ENCODE peak calls at places on chromosome 7, in five cellular contexts. Q, P, L, K and F are unnamed samples.

GRCh38 chr7:149620961-149621360 is 123.4 kb upstream of the ZNF746 start:
- DNase-seq in Q (no peak), P (no peak), L (no peak), K (no peak), F (no peak)

GRCh38 chr7:113812881-113813280 is 105.9 kb downstream of the PPP1R3A start:
- DNase-seq in Q (peak), P (no peak), L (peak), K (no peak), F (no peak)

GRCh38 chr7:100013328-100013676 is 2.1 kb upstream of the ZKSCAN1 start:
- DNase-seq in Q (no peak), P (no peak), L (no peak), K (no peak), F (no peak)

GRCh38 chr7:71278301-71278700 is 146.4 kb downstream of the GALNT17 start:
- DNase-seq in Q (peak), P (no peak), L (no peak), K (no peak), F (no peak)

GRCh38 chr7:70484255-70484654 is 647.7 kb upstream of the GALNT17 start:
- DNase-seq in Q (no peak), P (no peak), L (no peak), K (no peak), F (no peak)

GRCh38 chr7:139328375-139328774 is 12.8 kb upstream of the FMC1 start:
- DNase-seq in Q (peak), P (peak), L (peak), K (peak), F (no peak)

GRCh38 chr7:47915066-47915976 is 32.9 kb downstream of the PKD1L1 start:
- DNase-seq in Q (peak), P (no peak), L (no peak), K (peak), F (no peak)

GRCh38 chr7:84060760-84061261 is 133.8 kb downstream of the SEMA3A start:
- DNase-seq in Q (peak), P (peak), L (peak), K (no peak), F (no peak)

GRCh38 chr7:77269360-77270075 is 69.9 kb upstream of the FGL2 start:
- DNase-seq in Q (peak), P (no peak), L (peak), K (peak), F (no peak)

GRCh38 chr7:27650283-27650682 is 12.4 kb downstream of the HIBADH start:
- DNase-seq in Q (no peak), P (no peak), L (no peak), K (no peak), F (no peak)

GRCh38 chr7:28778781-28779180 is 179.3 kb downstream of the TRIL start:
- DNase-seq in Q (no peak), P (no peak), L (peak), K (no peak), F (no peak)

GRCh38 chr7:93021748-93022147 is 96.0 kb downstream of the SAMD9 start:
- DNase-seq in Q (no peak), P (no peak), L (no peak), K (no peak), F (no peak)

GRCh38 chr7:15461576-15461975 is 100.2 kb downstream of the AGMO start:
- DNase-seq in Q (peak), P (peak), L (peak), K (peak), F (no peak)

GRCh38 chr7:149783386-149784250 is 10.2 kb upstream of the ZNF467 start:
- DNase-seq in Q (no peak), P (no peak), L (no peak), K (no peak), F (no peak)

GRCh38 chr7:33888206-33888605 is 17.1 kb upstream of the BMPER start:
- DNase-seq in Q (peak), P (no peak), L (no peak), K (no peak), F (no peak)

GRCh38 chr7:47815867-47816266 is 132.4 kb downstream of the PKD1L1 start:
- DNase-seq in Q (no peak), P (no peak), L (no peak), K (no peak), F (no peak)

GRCh38 chr7:82105463-82105862 is 335.6 kb upstream of the HGF start:
- DNase-seq in Q (peak), P (peak), L (peak), K (peak), F (no peak)

GRCh38 chr7:146606628-146607027 is 490.0 kb downstream of the CNTNAP2 start:
- DNase-seq in Q (no peak), P (no peak), L (no peak), K (no peak), F (no peak)

GRCh38 chr7:87627634-87627994 is 584 bp upstream of the RUNDC3B start:
- DNase-seq in Q (no peak), P (peak), L (no peak), K (no peak), F (no peak)

GRCh38 chr7:28999839-29000238 is 41.7 kb upstream of the TRIL start:
- DNase-seq in Q (peak), P (no peak), L (no peak), K (no peak), F (no peak)

GRCh38 chr7:113824117-113824823 is 94.5 kb downstream of the PPP1R3A start:
- DNase-seq in Q (peak), P (no peak), L (no peak), K (no peak), F (peak)

DNA sequence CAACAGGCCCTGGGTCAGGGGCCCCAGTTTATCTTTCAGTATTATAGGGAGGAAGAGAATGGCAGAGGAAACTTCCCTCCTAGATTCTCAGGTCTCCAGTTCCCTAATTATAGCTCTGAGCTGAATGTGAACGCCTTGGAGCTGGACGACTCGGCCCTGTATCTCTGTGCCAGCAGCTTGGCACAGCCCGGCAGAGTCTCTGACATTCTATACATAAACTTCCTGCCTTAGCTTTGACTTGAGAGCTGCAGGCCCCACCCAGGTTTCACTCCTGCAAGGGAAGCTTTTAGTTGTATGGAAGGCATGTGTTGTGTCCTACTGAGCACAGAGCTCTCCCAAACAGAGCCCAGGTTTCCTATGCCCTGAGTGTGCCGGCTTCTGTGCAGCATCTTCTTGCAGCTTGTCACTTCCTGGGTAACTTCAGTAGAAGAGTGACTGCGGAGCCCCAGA is 205.6 kb upstream of the PRSS58 start:
- DNase-seq in Q (no peak), P (no peak), L (no peak), K (no peak), F (no peak)
- H3K4me3 ChIP-seq in Q (no peak), P (no peak), L (no peak), K (no peak), F (no peak)

GRCh38 chr7:140655511-140656408 is 15.1 kb upstream of the DENND2A start:
- DNase-seq in Q (no peak), P (no peak), L (no peak), K (no peak), F (no peak)
- H3K4me3 ChIP-seq in Q (peak), P (no peak), L (no peak), K (no peak), F (no peak)

GRCh38 chr7:122518488-122518887 is 180.4 kb downstream of the RNF133 start:
- DNase-seq in Q (no peak), P (no peak), L (no peak), K (no peak), F (no peak)
- H3K4me3 ChIP-seq in Q (no peak), P (no peak), L (no peak), K (no peak), F (no peak)

DNA sequence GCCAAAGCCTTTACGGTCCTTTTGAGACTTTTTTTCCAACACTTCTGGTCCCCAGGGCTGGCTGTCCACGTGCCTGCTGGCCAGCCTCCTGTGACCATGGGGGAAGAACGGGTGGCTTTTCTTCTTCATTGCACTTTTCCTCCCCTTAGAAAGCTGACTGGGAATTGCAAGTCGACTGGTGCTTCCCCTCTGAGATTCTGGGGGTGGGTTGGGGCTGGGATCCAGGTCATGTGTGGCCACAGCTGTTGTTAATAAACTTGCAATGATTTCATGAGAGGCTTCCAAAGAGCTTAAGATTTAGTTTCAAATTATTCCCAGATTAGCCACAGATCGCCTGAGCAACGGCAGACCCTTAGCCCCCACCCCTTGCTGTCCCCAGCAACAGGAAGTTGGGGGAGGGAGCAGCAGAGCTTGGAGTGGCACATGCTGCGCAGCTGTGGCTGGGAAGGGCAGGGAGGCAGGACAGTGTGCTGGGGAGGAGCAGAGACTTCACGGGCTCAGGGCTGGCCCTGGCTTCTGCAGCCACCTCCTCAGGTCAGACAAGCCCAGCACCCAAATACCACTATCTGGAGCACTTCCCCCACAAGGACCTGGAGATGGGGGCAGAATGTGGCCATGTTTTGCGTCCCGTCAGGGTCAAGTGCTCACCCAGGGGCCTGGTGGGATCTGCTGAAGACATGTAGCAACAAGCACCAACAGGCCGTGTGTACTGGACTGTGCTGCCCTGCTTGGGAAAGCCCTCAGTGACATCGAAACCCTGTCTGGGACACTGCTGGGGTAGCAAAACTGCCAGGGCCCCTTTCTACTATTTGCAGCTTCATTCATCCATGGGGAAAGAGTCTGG is 147.1 kb downstream of the RNF216 start:
- DNase-seq in Q (peak), P (no peak), L (peak), K (peak), F (no peak)
- H3K4me3 ChIP-seq in Q (peak), P (no peak), L (no peak), K (peak), F (no peak)

GRCh38 chr7:158126661-158127060 is 461.0 kb downstream of the PTPRN2 start:
- DNase-seq in Q (no peak), P (no peak), L (no peak), K (no peak), F (no peak)
- H3K4me3 ChIP-seq in Q (no peak), P (no peak), L (no peak), K (no peak), F (peak)

DNA sequence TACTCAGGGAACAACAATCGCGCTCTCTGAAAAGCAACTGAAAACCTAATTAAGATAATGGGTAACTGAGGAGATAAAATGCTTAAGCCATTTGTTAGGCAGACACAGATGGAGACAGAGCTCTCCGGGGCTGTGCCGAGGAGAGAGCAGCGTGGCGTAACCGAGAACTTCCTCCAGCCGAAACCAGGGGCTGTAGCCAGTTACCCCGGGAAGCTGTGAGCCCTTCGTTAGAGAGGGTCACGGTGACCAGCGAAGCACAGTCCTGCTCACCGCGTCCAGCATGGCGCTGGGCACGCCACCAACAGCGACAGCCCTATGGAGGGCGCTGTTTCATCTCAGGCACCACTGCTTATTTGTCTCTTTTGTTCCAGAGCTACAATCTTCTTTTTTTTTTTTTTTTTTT is 16.1 kb downstream of the PAPOLB start:
- DNase-seq in Q (no peak), P (no peak), L (no peak), K (peak), F (no peak)
- H3K4me3 ChIP-seq in Q (no peak), P (no peak), L (no peak), K (peak), F (no peak)